ENCODE peak calls at places on chromosomes 2 and 18, in four cellular contexts. One of them, this sample, is unnamed.
A peak's percentile ranks its signal among the peaks of the same experiment; 100 is the strongest.

GRCh38 chr2:127719301-127720218 is 18.3 kb downstream of the SFT2D3 start:
- DNase-seq in DND-41: no peak
- DNase-seq in ovary: no peak
- DNase-seq in cardiac septum: no peak
- DNase-seq in this sample: no peak

GRCh38 chr18:74281011-74281638 is 10.6 kb downstream of the CYB5A start:
- DNase-seq in ovary: no peak
- DNase-seq in DND-41: no peak
- DNase-seq in cardiac septum: no peak
- DNase-seq in this sample: no peak

GRCh38 chr2:232988444-232988843 is 24.6 kb downstream of the NGEF start:
- DNase-seq in DND-41: no peak
- DNase-seq in ovary: no peak
- DNase-seq in cardiac septum: no peak
- DNase-seq in this sample: no peak

GRCh38 chr2:54572262-54572635 is 116.1 kb downstream of the SPTBN1 start:
- DNase-seq in cardiac septum: no peak
- DNase-seq in ovary: no peak
- DNase-seq in DND-41: no peak
- DNase-seq in this sample: no peak

GRCh38 chr2:56134861-56135260 is 48.9 kb upstream of the CCDC85A start:
- DNase-seq in ovary: no peak
- DNase-seq in cardiac septum: no peak
- DNase-seq in DND-41: no peak
- DNase-seq in this sample: no peak

GRCh38 chr2:238922435-238922834 is 74.5 kb downstream of the TWIST2 start:
- DNase-seq in DND-41: no peak
- DNase-seq in cardiac septum: peak; percentile 57
- DNase-seq in ovary: peak; percentile 16
- DNase-seq in this sample: peak; percentile 8

GRCh38 chr2:148391324-148391723 is 253.2 kb upstream of the EPC2 start:
- DNase-seq in ovary: no peak
- DNase-seq in DND-41: no peak
- DNase-seq in cardiac septum: no peak
- DNase-seq in this sample: no peak

GRCh38 chr2:171330155-171330956 is 103.4 kb downstream of the METTL8 start:
- DNase-seq in DND-41: no peak
- DNase-seq in ovary: no peak
- DNase-seq in cardiac septum: no peak
- DNase-seq in this sample: no peak

GRCh38 chr2:237721828-237722227 is 76.8 kb upstream of the RBM44 start:
- DNase-seq in DND-41: no peak
- DNase-seq in cardiac septum: peak; percentile 31
- DNase-seq in ovary: no peak
- DNase-seq in this sample: no peak

GRCh38 chr2:163934134-163934533 is 198.3 kb upstream of the FIGN start:
- DNase-seq in ovary: no peak
- DNase-seq in DND-41: no peak
- DNase-seq in cardiac septum: no peak
- DNase-seq in this sample: no peak

GRCh38 chr18:41391616-41392610 is 563.1 kb upstream of the PIK3C3 start:
- DNase-seq in cardiac septum: no peak
- DNase-seq in DND-41: no peak
- DNase-seq in ovary: no peak
- DNase-seq in this sample: no peak

GRCh38 chr2:37776487-37776886 is 105.0 kb upstream of the CDC42EP3 start:
- DNase-seq in DND-41: no peak
- DNase-seq in cardiac septum: no peak
- DNase-seq in ovary: no peak
- DNase-seq in this sample: no peak

GRCh38 chr2:111161971-111162370 is 41.3 kb downstream of the BCL2L11 start:
- DNase-seq in DND-41: no peak
- DNase-seq in ovary: no peak
- DNase-seq in cardiac septum: no peak
- DNase-seq in this sample: peak; percentile 68

GRCh38 chr2:26033270-26033768 is 565 bp upstream of the RAB10 start:
- DNase-seq in cardiac septum: peak; percentile 80
- DNase-seq in DND-41: no peak
- DNase-seq in ovary: peak; percentile 66
- DNase-seq in this sample: no peak

GRCh38 chr18:46338761-46339160 is 234.6 kb downstream of the HAUS1 start:
- DNase-seq in ovary: no peak
- DNase-seq in cardiac septum: peak; percentile 63
- DNase-seq in DND-41: peak; percentile 19
- DNase-seq in this sample: no peak

GRCh38 chr2:102063948-102064678 is 72.4 kb downstream of the IL1R2 start:
- DNase-seq in DND-41: peak; percentile 10
- DNase-seq in cardiac septum: peak; percentile 92
- DNase-seq in ovary: peak; percentile 82
- DNase-seq in this sample: peak; percentile 83

GRCh38 chr2:240412975-240413812 is 22.3 kb upstream of the GPC1 start:
- DNase-seq in ovary: peak; percentile 12
- DNase-seq in DND-41: no peak
- DNase-seq in cardiac septum: peak; percentile 71
- DNase-seq in this sample: no peak